ENCODE peak calls at places on chromosomes 1 and 21, in eight cellular contexts. One of them, this sample, is unnamed.

GRCh38 chr1:33366766-33367487 is 46.0 kb upstream of the A3GALT2 start:
- DNase-seq in tibial nerve: no peak
- DNase-seq in activated CD8-positive, alpha-beta memory T cell treated with anti-CD3 and anti-CD28 coated beads for 4 hours: no peak
- DNase-seq in NCI-H1436 treated with DMSO at 0.1 percent for 48 hours: no peak
- DNase-seq in astrocyte of the hippocampus: no peak
- DNase-seq in activated naive CD4-positive, alpha-beta T cell treated with anti-CD3 and anti-CD28 coated beads, Interleukin-2, amount 50 U/mL, for 16 hours: no peak
- DNase-seq in psoas muscle: peak
- DNase-seq in CD4-positive, alpha-beta memory T cell: no peak
- DNase-seq in this sample: no peak

GRCh38 chr1:226381226-226381998 is 26.5 kb downstream of the PARP1 start:
- DNase-seq in tibial nerve: no peak
- DNase-seq in activated CD8-positive, alpha-beta memory T cell treated with anti-CD3 and anti-CD28 coated beads for 4 hours: no peak
- DNase-seq in NCI-H1436 treated with DMSO at 0.1 percent for 48 hours: no peak
- DNase-seq in astrocyte of the hippocampus: no peak
- DNase-seq in activated naive CD4-positive, alpha-beta T cell treated with anti-CD3 and anti-CD28 coated beads, Interleukin-2, amount 50 U/mL, for 16 hours: no peak
- DNase-seq in psoas muscle: no peak
- DNase-seq in CD4-positive, alpha-beta memory T cell: no peak
- DNase-seq in this sample: no peak

GRCh38 chr1:12709696-12710095 is 6.2 kb upstream of the AADACL3 start:
- DNase-seq in tibial nerve: no peak
- DNase-seq in activated CD8-positive, alpha-beta memory T cell treated with anti-CD3 and anti-CD28 coated beads for 4 hours: no peak
- DNase-seq in NCI-H1436 treated with DMSO at 0.1 percent for 48 hours: no peak
- DNase-seq in astrocyte of the hippocampus: no peak
- DNase-seq in activated naive CD4-positive, alpha-beta T cell treated with anti-CD3 and anti-CD28 coated beads, Interleukin-2, amount 50 U/mL, for 16 hours: no peak
- DNase-seq in psoas muscle: no peak
- DNase-seq in CD4-positive, alpha-beta memory T cell: no peak
- DNase-seq in this sample: no peak

GRCh38 chr1:96233422-96233821 is 488.2 kb upstream of the PTBP2 start:
- DNase-seq in tibial nerve: no peak
- DNase-seq in activated CD8-positive, alpha-beta memory T cell treated with anti-CD3 and anti-CD28 coated beads for 4 hours: no peak
- DNase-seq in NCI-H1436 treated with DMSO at 0.1 percent for 48 hours: no peak
- DNase-seq in astrocyte of the hippocampus: no peak
- DNase-seq in activated naive CD4-positive, alpha-beta T cell treated with anti-CD3 and anti-CD28 coated beads, Interleukin-2, amount 50 U/mL, for 16 hours: no peak
- DNase-seq in psoas muscle: no peak
- DNase-seq in CD4-positive, alpha-beta memory T cell: no peak
- DNase-seq in this sample: no peak

GRCh38 chr1:22064751-22065402 is 12.4 kb downstream of the CDC42 start:
- DNase-seq in tibial nerve: no peak
- DNase-seq in activated CD8-positive, alpha-beta memory T cell treated with anti-CD3 and anti-CD28 coated beads for 4 hours: no peak
- DNase-seq in NCI-H1436 treated with DMSO at 0.1 percent for 48 hours: no peak
- DNase-seq in astrocyte of the hippocampus: no peak
- DNase-seq in activated naive CD4-positive, alpha-beta T cell treated with anti-CD3 and anti-CD28 coated beads, Interleukin-2, amount 50 U/mL, for 16 hours: no peak
- DNase-seq in psoas muscle: no peak
- DNase-seq in CD4-positive, alpha-beta memory T cell: no peak
- DNase-seq in this sample: no peak

GRCh38 chr1:237235080-237235479 is 193.1 kb downstream of the RYR2 start:
- DNase-seq in tibial nerve: no peak
- DNase-seq in activated CD8-positive, alpha-beta memory T cell treated with anti-CD3 and anti-CD28 coated beads for 4 hours: no peak
- DNase-seq in NCI-H1436 treated with DMSO at 0.1 percent for 48 hours: no peak
- DNase-seq in astrocyte of the hippocampus: no peak
- DNase-seq in activated naive CD4-positive, alpha-beta T cell treated with anti-CD3 and anti-CD28 coated beads, Interleukin-2, amount 50 U/mL, for 16 hours: no peak
- DNase-seq in psoas muscle: no peak
- DNase-seq in CD4-positive, alpha-beta memory T cell: no peak
- DNase-seq in this sample: no peak

GRCh38 chr1:93814795-93815737 is 63.9 kb downstream of the DNTTIP2 start:
- DNase-seq in tibial nerve: no peak
- DNase-seq in activated CD8-positive, alpha-beta memory T cell treated with anti-CD3 and anti-CD28 coated beads for 4 hours: no peak
- DNase-seq in NCI-H1436 treated with DMSO at 0.1 percent for 48 hours: peak
- DNase-seq in astrocyte of the hippocampus: peak
- DNase-seq in activated naive CD4-positive, alpha-beta T cell treated with anti-CD3 and anti-CD28 coated beads, Interleukin-2, amount 50 U/mL, for 16 hours: no peak
- DNase-seq in psoas muscle: no peak
- DNase-seq in CD4-positive, alpha-beta memory T cell: no peak
- DNase-seq in this sample: no peak

GRCh38 chr21:44940116-44940631 is 345 bp downstream of the SLX9 start:
- DNase-seq in tibial nerve: no peak
- DNase-seq in activated CD8-positive, alpha-beta memory T cell treated with anti-CD3 and anti-CD28 coated beads for 4 hours: no peak
- DNase-seq in NCI-H1436 treated with DMSO at 0.1 percent for 48 hours: no peak
- DNase-seq in astrocyte of the hippocampus: no peak
- DNase-seq in activated naive CD4-positive, alpha-beta T cell treated with anti-CD3 and anti-CD28 coated beads, Interleukin-2, amount 50 U/mL, for 16 hours: no peak
- DNase-seq in psoas muscle: no peak
- DNase-seq in CD4-positive, alpha-beta memory T cell: no peak
- DNase-seq in this sample: no peak

GRCh38 chr1:93668951-93669350 is 12.7 kb downstream of the BCAR3 start:
- DNase-seq in tibial nerve: no peak
- DNase-seq in activated CD8-positive, alpha-beta memory T cell treated with anti-CD3 and anti-CD28 coated beads for 4 hours: no peak
- DNase-seq in NCI-H1436 treated with DMSO at 0.1 percent for 48 hours: no peak
- DNase-seq in astrocyte of the hippocampus: no peak
- DNase-seq in activated naive CD4-positive, alpha-beta T cell treated with anti-CD3 and anti-CD28 coated beads, Interleukin-2, amount 50 U/mL, for 16 hours: no peak
- DNase-seq in psoas muscle: no peak
- DNase-seq in CD4-positive, alpha-beta memory T cell: no peak
- DNase-seq in this sample: no peak

GRCh38 chr1:193703655-193704054 is 517.2 kb upstream of the B3GALT2 start:
- DNase-seq in tibial nerve: no peak
- DNase-seq in activated CD8-positive, alpha-beta memory T cell treated with anti-CD3 and anti-CD28 coated beads for 4 hours: no peak
- DNase-seq in NCI-H1436 treated with DMSO at 0.1 percent for 48 hours: no peak
- DNase-seq in astrocyte of the hippocampus: no peak
- DNase-seq in activated naive CD4-positive, alpha-beta T cell treated with anti-CD3 and anti-CD28 coated beads, Interleukin-2, amount 50 U/mL, for 16 hours: no peak
- DNase-seq in psoas muscle: no peak
- DNase-seq in CD4-positive, alpha-beta memory T cell: no peak
- DNase-seq in this sample: no peak

GRCh38 chr1:160768295-160768657 is 27.7 kb upstream of the LY9 start:
- DNase-seq in tibial nerve: no peak
- DNase-seq in activated CD8-positive, alpha-beta memory T cell treated with anti-CD3 and anti-CD28 coated beads for 4 hours: peak
- DNase-seq in NCI-H1436 treated with DMSO at 0.1 percent for 48 hours: no peak
- DNase-seq in astrocyte of the hippocampus: no peak
- DNase-seq in activated naive CD4-positive, alpha-beta T cell treated with anti-CD3 and anti-CD28 coated beads, Interleukin-2, amount 50 U/mL, for 16 hours: peak
- DNase-seq in psoas muscle: no peak
- DNase-seq in CD4-positive, alpha-beta memory T cell: peak
- DNase-seq in this sample: peak

GRCh38 chr1:12542138-12542465 is 75.9 kb downstream of the DHRS3 start:
- DNase-seq in tibial nerve: no peak
- DNase-seq in activated CD8-positive, alpha-beta memory T cell treated with anti-CD3 and anti-CD28 coated beads for 4 hours: no peak
- DNase-seq in NCI-H1436 treated with DMSO at 0.1 percent for 48 hours: no peak
- DNase-seq in astrocyte of the hippocampus: no peak
- DNase-seq in activated naive CD4-positive, alpha-beta T cell treated with anti-CD3 and anti-CD28 coated beads, Interleukin-2, amount 50 U/mL, for 16 hours: no peak
- DNase-seq in psoas muscle: no peak
- DNase-seq in CD4-positive, alpha-beta memory T cell: no peak
- DNase-seq in this sample: no peak

GRCh38 chr1:224615861-224616760 is at the start of gene CNIH3:
- DNase-seq in tibial nerve: no peak
- DNase-seq in activated CD8-positive, alpha-beta memory T cell treated with anti-CD3 and anti-CD28 coated beads for 4 hours: no peak
- DNase-seq in NCI-H1436 treated with DMSO at 0.1 percent for 48 hours: no peak
- DNase-seq in astrocyte of the hippocampus: peak
- DNase-seq in activated naive CD4-positive, alpha-beta T cell treated with anti-CD3 and anti-CD28 coated beads, Interleukin-2, amount 50 U/mL, for 16 hours: peak
- DNase-seq in psoas muscle: peak
- DNase-seq in CD4-positive, alpha-beta memory T cell: peak
- DNase-seq in this sample: no peak

GRCh38 chr1:206975313-206975712 is 5.1 kb upstream of the FCAMR start:
- DNase-seq in tibial nerve: no peak
- DNase-seq in activated CD8-positive, alpha-beta memory T cell treated with anti-CD3 and anti-CD28 coated beads for 4 hours: no peak
- DNase-seq in NCI-H1436 treated with DMSO at 0.1 percent for 48 hours: no peak
- DNase-seq in astrocyte of the hippocampus: no peak
- DNase-seq in activated naive CD4-positive, alpha-beta T cell treated with anti-CD3 and anti-CD28 coated beads, Interleukin-2, amount 50 U/mL, for 16 hours: no peak
- DNase-seq in psoas muscle: no peak
- DNase-seq in CD4-positive, alpha-beta memory T cell: no peak
- DNase-seq in this sample: no peak

GRCh38 chr1:187987236-187987776 is 1158.6 kb downstream of the PLA2G4A start:
- DNase-seq in tibial nerve: no peak
- DNase-seq in activated CD8-positive, alpha-beta memory T cell treated with anti-CD3 and anti-CD28 coated beads for 4 hours: no peak
- DNase-seq in NCI-H1436 treated with DMSO at 0.1 percent for 48 hours: no peak
- DNase-seq in astrocyte of the hippocampus: no peak
- DNase-seq in activated naive CD4-positive, alpha-beta T cell treated with anti-CD3 and anti-CD28 coated beads, Interleukin-2, amount 50 U/mL, for 16 hours: no peak
- DNase-seq in psoas muscle: no peak
- DNase-seq in CD4-positive, alpha-beta memory T cell: no peak
- DNase-seq in this sample: no peak

GRCh38 chr1:19113362-19114092 is 96.5 kb downstream of the UBR4 start:
- DNase-seq in tibial nerve: no peak
- DNase-seq in activated CD8-positive, alpha-beta memory T cell treated with anti-CD3 and anti-CD28 coated beads for 4 hours: no peak
- DNase-seq in NCI-H1436 treated with DMSO at 0.1 percent for 48 hours: no peak
- DNase-seq in astrocyte of the hippocampus: peak
- DNase-seq in activated naive CD4-positive, alpha-beta T cell treated with anti-CD3 and anti-CD28 coated beads, Interleukin-2, amount 50 U/mL, for 16 hours: peak
- DNase-seq in psoas muscle: no peak
- DNase-seq in CD4-positive, alpha-beta memory T cell: peak
- DNase-seq in this sample: no peak

GRCh38 chr21:26818911-26819310 is 26.3 kb downstream of the ADAMTS1 start:
- DNase-seq in tibial nerve: no peak
- DNase-seq in activated CD8-positive, alpha-beta memory T cell treated with anti-CD3 and anti-CD28 coated beads for 4 hours: no peak
- DNase-seq in NCI-H1436 treated with DMSO at 0.1 percent for 48 hours: no peak
- DNase-seq in astrocyte of the hippocampus: no peak
- DNase-seq in activated naive CD4-positive, alpha-beta T cell treated with anti-CD3 and anti-CD28 coated beads, Interleukin-2, amount 50 U/mL, for 16 hours: no peak
- DNase-seq in psoas muscle: no peak
- DNase-seq in CD4-positive, alpha-beta memory T cell: no peak
- DNase-seq in this sample: no peak

GRCh38 chr1:171948491-171948890 is 107.2 kb downstream of the DNM3 start:
- DNase-seq in tibial nerve: no peak
- DNase-seq in activated CD8-positive, alpha-beta memory T cell treated with anti-CD3 and anti-CD28 coated beads for 4 hours: no peak
- DNase-seq in NCI-H1436 treated with DMSO at 0.1 percent for 48 hours: no peak
- DNase-seq in astrocyte of the hippocampus: peak
- DNase-seq in activated naive CD4-positive, alpha-beta T cell treated with anti-CD3 and anti-CD28 coated beads, Interleukin-2, amount 50 U/mL, for 16 hours: no peak
- DNase-seq in psoas muscle: no peak
- DNase-seq in CD4-positive, alpha-beta memory T cell: no peak
- DNase-seq in this sample: no peak

GRCh38 chr1:54743416-54743815 is 20.9 kb downstream of the PARS2 start:
- DNase-seq in tibial nerve: no peak
- DNase-seq in activated CD8-positive, alpha-beta memory T cell treated with anti-CD3 and anti-CD28 coated beads for 4 hours: no peak
- DNase-seq in NCI-H1436 treated with DMSO at 0.1 percent for 48 hours: no peak
- DNase-seq in astrocyte of the hippocampus: no peak
- DNase-seq in activated naive CD4-positive, alpha-beta T cell treated with anti-CD3 and anti-CD28 coated beads, Interleukin-2, amount 50 U/mL, for 16 hours: no peak
- DNase-seq in psoas muscle: no peak
- DNase-seq in CD4-positive, alpha-beta memory T cell: no peak
- DNase-seq in this sample: no peak